ENCODE peak calls at places on chromosomes 13 and 19, in six cellular contexts. D is stimulated activated CD4-positive, alpha-beta T cell treated with anti-CD3 and anti-CD28 coated beads, TNF-alpha, amount 100 ng/mL, for 1 hour; E is T47D; G is cerebellar cortex; H is body of pancreas; F is ELF-1. N is an unnamed sample.

GRCh38 chr13:98821372-98822237 is 69.1 kb upstream of the SLC15A1 start:
- DNase-seq in E (no peak), D (no peak), F (no peak), H (peak; percentile 33), G (no peak), N (peak; percentile 48)

GRCh38 chr19:29886535-29886934 is 55.5 kb upstream of the URI1 start:
- DNase-seq in H (no peak), G (no peak), F (no peak), D (no peak), E (no peak), N (no peak)

GRCh38 chr19:33291623-33292534 is 10.5 kb downstream of the CEBPA start:
- DNase-seq in D (no peak), F (no peak), G (no peak), H (no peak), E (no peak), N (no peak)

GRCh38 chr13:112241288-112241687 is 134.9 kb upstream of the SPACA7 start:
- DNase-seq in F (no peak), D (no peak), G (no peak), H (no peak), E (no peak), N (no peak)

GRCh38 chr19:8128551-8128950 is 20.8 kb downstream of the FBN3 start:
- DNase-seq in F (no peak), H (no peak), E (no peak), D (no peak), G (no peak), N (no peak)

GRCh38 chr19:49130325-49130724 is 11.0 kb downstream of the PPFIA3 start:
- DNase-seq in F (no peak), H (no peak), G (no peak), E (no peak), D (no peak), N (no peak)

GRCh38 chr19:45423033-45423588 is 606 bp downstream of the ERCC1 start:
- DNase-seq in D (peak; percentile 58), G (no peak), F (no peak), E (no peak), H (no peak), N (no peak)

GRCh38 chr19:52102163-52102562 is 6.6 kb upstream of the ZNF841 start:
- DNase-seq in E (no peak), G (no peak), F (no peak), D (no peak), H (no peak), N (no peak)

GRCh38 chr19:40603719-40604646 is 2.8 kb downstream of the LTBP4 start:
- DNase-seq in G (peak; percentile 75), E (peak; percentile 99), H (peak; percentile 99), D (peak; percentile 91), F (peak; percentile 100), N (peak; percentile 100)

GRCh38 chr13:67143544-67144115 is 86.5 kb downstream of the PCDH9 start:
- DNase-seq in E (no peak), D (no peak), G (no peak), F (no peak), H (no peak), N (peak; percentile 11)

GRCh38 chr19:11578342-11579142 is 1.1 kb upstream of the ACP5 start:
- DNase-seq in D (no peak), F (no peak), H (no peak), G (no peak), E (no peak), N (peak; percentile 67)

N was measured in GM23338.